ENCODE peak calls at places on chromosome 14, in ten cellular contexts. F is cardiac muscle cell; D is COR-L47; J is mesothelial cell of epicardium; N is Calu3; I is NCI-H460; X is naive thymus-derived CD8-positive, alpha-beta T cell; E is lower leg skin; C is coronary artery; G is fibroblast of the aortic adventitia. B is an unnamed sample.

GRCh38 chr14:68779761-68780323 is 13.0 kb downstream of the ZFP36L1 start:
- DNase-seq in F (no peak), D (no peak), J (peak; percentile 22), N (no peak), I (no peak), X (no peak), E (no peak), C (peak; percentile 77), G (peak; percentile 69), B (no peak)

GRCh38 chr14:89013098-89013504 is 188.7 kb downstream of the TTC8 start:
- DNase-seq in F (peak; percentile 11), D (peak; percentile 37), J (no peak), N (peak; percentile 69), I (peak; percentile 33), X (no peak), E (no peak), C (no peak), G (peak; percentile 27), B (no peak)

GRCh38 chr14:39175445-39176262 is 600 bp downstream of the PNN start:
- DNase-seq in F (peak; percentile 61), D (peak; percentile 33), J (peak; percentile 70), N (peak; percentile 44), I (no peak), X (no peak), E (no peak), C (peak; percentile 84), G (no peak), B (no peak)

GRCh38 chr14:22163051-22163450 is 426.0 kb downstream of the DAD1 start:
- DNase-seq in F (peak; percentile 19), D (no peak), J (no peak), N (no peak), I (no peak), X (no peak), E (no peak), C (no peak), G (no peak), B (no peak)

GRCh38 chr14:89673499-89674225 is 256.6 kb upstream of the FOXN3 start:
- DNase-seq in F (peak; percentile 11), D (no peak), J (no peak), N (no peak), I (no peak), X (no peak), E (no peak), C (no peak), G (peak; percentile 35), B (no peak)

GRCh38 chr14:58607571-58608317 is 30.0 kb upstream of the DACT1 start:
- DNase-seq in F (no peak), D (no peak), J (no peak), N (no peak), I (no peak), X (no peak), E (no peak), C (no peak), G (peak; percentile 73), B (no peak)

GRCh38 chr14:68941820-68942219 is 37.3 kb downstream of the ACTN1 start:
- DNase-seq in F (peak; percentile 78), D (no peak), J (no peak), N (peak; percentile 84), I (peak; percentile 69), X (no peak), E (peak; percentile 76), C (peak; percentile 96), G (peak; percentile 56), B (peak; percentile 59)

GRCh38 chr14:35197015-35197414 is 74.7 kb downstream of the PRORP start:
- DNase-seq in F (no peak), D (no peak), J (no peak), N (no peak), I (peak; percentile 31), X (no peak), E (no peak), C (no peak), G (peak; percentile 74), B (no peak)

GRCh38 chr14:79318371-79318770 is 892.9 kb downstream of the DIO2 start:
- DNase-seq in F (no peak), D (no peak), J (no peak), N (no peak), I (no peak), X (no peak), E (no peak), C (no peak), G (peak; percentile 2), B (no peak)

GRCh38 chr14:105974902-105975301 is 448.5 kb downstream of the TMEM121 start:
- DNase-seq in F (no peak), D (peak; percentile 34), J (no peak), N (peak; percentile 41), I (peak; percentile 4), X (peak; percentile 74), E (no peak), C (no peak), G (no peak), B (no peak)

B was measured in Right ventricle myocardium superior.